ENCODE peak calls at places on chromosomes 1 and 21, in seven cellular contexts. Q is lung, E is endodermal cell, P is HFF-Myc, Y is A549, F is colonic mucosa, H is GM23338. N is an unnamed sample.

GRCh38 chr1:41618066-41618825 is 133.8 kb upstream of the EDN2 start:
- DNase-seq in Q (peak; percentile 89), E (peak; percentile 45), P (no peak), Y (no peak), F (peak; percentile 52), H (no peak), N (peak; percentile 74)

GRCh38 chr1:214472362-214472761 is 79.0 kb downstream of the PTPN14 start:
- DNase-seq in Q (no peak), E (no peak), P (no peak), Y (peak; percentile 33), F (no peak), H (no peak), N (peak; percentile 84)

GRCh38 chr21:18478513-18478912 is 74.9 kb upstream of the TMPRSS15 start:
- DNase-seq in Q (no peak), E (no peak), P (no peak), Y (no peak), F (no peak), H (no peak), N (no peak)

GRCh38 chr1:84122780-84123382 is 21.2 kb upstream of the PRKACB start:
- DNase-seq in Q (no peak), E (peak; percentile 75), P (peak; percentile 16), Y (peak; percentile 46), F (peak; percentile 64), H (peak; percentile 69), N (peak; percentile 56)

GRCh38 chr1:214404571-214405213 is 123.7 kb downstream of the SMYD2 start:
- DNase-seq in Q (no peak), E (peak; percentile 88), P (no peak), Y (no peak), F (no peak), H (peak; percentile 81), N (no peak)

GRCh38 chr1:39187276-39188046 is 17.0 kb upstream of the MACF1 start:
- DNase-seq in Q (no peak), E (no peak), P (no peak), Y (no peak), F (no peak), H (no peak), N (no peak)

GRCh38 chr21:20004353-20004752 is 993.9 kb upstream of the NCAM2 start:
- DNase-seq in Q (no peak), E (no peak), P (no peak), Y (no peak), F (no peak), H (peak; percentile 28), N (no peak)

GRCh38 chr1:152036316-152037216 is at the start of gene S100A11:
- DNase-seq in Q (peak; percentile 93), E (peak; percentile 91), P (no peak), Y (peak; percentile 88), F (peak; percentile 95), H (peak; percentile 75), N (peak; percentile 87)

GRCh38 chr1:19467199-19468187 is 17.8 kb downstream of the CAPZB start:
- DNase-seq in Q (no peak), E (no peak), P (no peak), Y (no peak), F (no peak), H (no peak), N (no peak)

GRCh38 chr1:226790545-226791181 is 51.6 kb upstream of the ITPKB start:
- DNase-seq in Q (no peak), E (no peak), P (no peak), Y (no peak), F (no peak), H (no peak), N (no peak)

GRCh38 chr1:205656236-205656635 is 24.1 kb downstream of the SLC45A3 start:
- DNase-seq in Q (no peak), E (no peak), P (no peak), Y (no peak), F (no peak), H (no peak), N (peak; percentile 46)

GRCh38 chr1:231553320-231553719 is 24.9 kb downstream of the TSNAX start:
- DNase-seq in Q (no peak), E (no peak), P (no peak), Y (no peak), F (no peak), H (no peak), N (no peak)

GRCh38 chr21:39874759-39875158 is 7.5 kb downstream of the PCP4 start:
- DNase-seq in Q (no peak), E (no peak), P (no peak), Y (no peak), F (no peak), H (no peak), N (no peak)

GRCh38 chr1:175208773-175209492 is 16.4 kb upstream of the KIAA0040 start:
- DNase-seq in Q (no peak), E (no peak), P (no peak), Y (no peak), F (no peak), H (no peak), N (no peak)

GRCh38 chr21:45994738-45995685 is 13.4 kb downstream of the COL6A1 start:
- DNase-seq in Q (no peak), E (peak; percentile 39), P (no peak), Y (no peak), F (peak; percentile 14), H (no peak), N (no peak)

GRCh38 chr21:44684483-44684882 is 2.5 kb upstream of the KRTAP12-1 start:
- DNase-seq in Q (peak; percentile 25), E (no peak), P (no peak), Y (no peak), F (no peak), H (no peak), N (no peak)
- H3K4me3 ChIP-seq in Q (no peak overlapping the region), E (no peak overlapping the region), P (no peak overlapping the region), Y (no peak overlapping the region), F (no peak overlapping the region), H (no peak overlapping the region), N (no peak overlapping the region)

GRCh38 chr1:183954496-183954895 is 83.0 kb downstream of the COLGALT2 start:
- DNase-seq in Q (no peak), E (no peak), P (no peak), Y (no peak), F (no peak), H (no peak), N (no peak)

GRCh38 chr1:183957216-183957830 is 80.2 kb downstream of the COLGALT2 start:
- DNase-seq in Q (no peak), E (no peak), P (no peak), Y (no peak), F (no peak), H (no peak), N (no peak)

GRCh38 chr1:183958958-183959357 is 78.6 kb downstream of the COLGALT2 start:
- DNase-seq in Q (no peak), E (no peak), P (no peak), Y (no peak), F (no peak), H (no peak), N (no peak)

GRCh38 chr1:183953031-183953430 is 84.5 kb downstream of the COLGALT2 start:
- DNase-seq in Q (no peak), E (no peak), P (peak; percentile 14), Y (no peak), F (no peak), H (no peak), N (peak; percentile 16)

GRCh38 chr1:183956559-183957188 is 80.9 kb downstream of the COLGALT2 start:
- DNase-seq in Q (no peak), E (no peak), P (peak; percentile 73), Y (peak; percentile 29), F (no peak), H (no peak), N (peak; percentile 91)
- TF ChIP-seq CTCF in Q (no peak), E (no peak), P (peak; percentile 28), Y (no peak), F (no peak), H (peak; percentile 9), N (peak; percentile 55)

DNA sequence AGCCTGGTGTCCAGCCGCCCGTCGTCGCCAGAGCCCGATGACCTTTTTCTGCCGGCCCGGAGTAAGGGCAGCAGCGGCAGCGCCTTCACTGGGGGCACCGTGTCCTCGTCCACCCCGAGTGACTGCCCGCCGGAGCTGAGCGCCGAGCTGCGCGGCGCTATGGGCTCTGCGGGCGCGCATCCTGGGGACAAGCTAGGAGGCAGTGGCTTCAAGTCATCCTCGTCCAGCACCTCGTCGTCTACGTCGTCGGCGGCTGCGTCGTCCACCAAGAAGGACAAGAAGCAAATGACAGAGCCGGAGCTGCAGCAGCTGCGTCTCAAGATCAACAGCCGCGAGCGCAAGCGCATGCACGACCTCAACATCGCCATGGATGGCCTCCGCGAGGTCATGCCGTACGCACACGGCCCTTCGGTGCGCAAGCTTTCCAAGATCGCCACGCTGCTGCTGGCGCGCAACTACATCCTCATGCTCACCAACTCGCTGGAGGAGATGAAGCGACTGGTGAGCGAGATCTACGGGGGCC is 1.2 kb downstream of the OLIG2 start:
- DNase-seq in Q (no peak), E (peak; percentile 74), P (no peak), Y (peak; percentile 21), F (no peak), H (peak; percentile 66), N (no peak)
- H3K4me3 ChIP-seq in Q (no peak overlapping the region), E (no peak overlapping the region), P (no peak overlapping the region), Y (no peak overlapping the region), F (no peak overlapping the region), H (peak overlapping the region; percentile 64), N (no peak overlapping the region)

GRCh38 chr1:100132566-100133477 is at the start of the genes SASS6 and TRMT13:
- DNase-seq in Q (peak; percentile 98), E (peak; percentile 98), P (peak; percentile 94), Y (peak; percentile 97), F (peak; percentile 99), H (peak; percentile 99), N (peak; percentile 99)
- TF ChIP-seq CTCF in Q (no peak), E (no peak), P (no peak), Y (no peak), F (no peak), H (no peak), N (no peak)

N was measured in AG10803.